ENCODE peak calls at places on chromosome 5, in seven cellular contexts. I is upper lobe of left lung, R is SK-N-SH, C is lung, X is H1, E is colonic mucosa, U is sigmoid colon. B is an unnamed sample. For H3K36me3, the result is how much of the 10 kb centered on the place peaks cover.

GRCh38 chr5:175706499-175706898 is 48.6 kb downstream of the HRH2 start:
- DNase-seq in R (no peak), U (peak), X (no peak), E (no peak), I (no peak), C (no peak), B (peak)

GRCh38 chr5:893711-894110 is 1.0 kb downstream of the TRIP13 start:
- DNase-seq in X (no peak), E (peak), C (no peak), U (peak), R (no peak), I (no peak), B (no peak)

GRCh38 chr5:9059920-9060691 is 485.8 kb downstream of the SEMA5A start:
- DNase-seq in E (no peak), X (no peak), R (no peak), U (no peak), C (peak), I (no peak), B (no peak)

GRCh38 chr5:72649449-72649848 is 142.2 kb upstream of the ZNF366 start:
- DNase-seq in U (peak), R (no peak), C (no peak), X (no peak), I (no peak), E (no peak), B (no peak)

GRCh38 chr5:179343902-179344300 is 1.4 kb downstream of the ADAMTS2 start:
- DNase-seq in E (peak), I (peak), R (peak), C (no peak), X (peak), U (no peak), B (peak)

GRCh38 chr5:141597394-141597793 is 21.4 kb downstream of the DIAPH1 start:
- DNase-seq in I (no peak), U (no peak), C (no peak), E (no peak), R (no peak), X (no peak), B (no peak)

GRCh38 chr5:67221487-67222242 is 25.1 kb upstream of the CD180 start:
- DNase-seq in X (no peak), U (no peak), I (no peak), E (no peak), C (no peak), R (no peak), B (no peak)

GRCh38 chr5:88727705-88728313 is 155.2 kb downstream of the MEF2C start:
- DNase-seq in E (no peak), R (no peak), I (no peak), X (no peak), C (no peak), U (no peak), B (no peak)

GRCh38 chr5:83827111-83827541 is 106.5 kb upstream of the HAPLN1 start:
- DNase-seq in I (no peak), U (no peak), E (no peak), X (no peak), C (no peak), R (no peak), B (no peak)

GRCh38 chr5:145968970-145969713 is 32.8 kb downstream of the SH3RF2 start:
- DNase-seq in I (no peak), C (no peak), X (no peak), U (no peak), E (no peak), R (no peak), B (no peak)

GRCh38 chr5:113246371-113246870 is 188.4 kb downstream of the TSSK1B start:
- DNase-seq in I (no peak), E (no peak), C (no peak), U (peak), R (no peak), X (no peak), B (no peak)

GRCh38 chr5:133222979-133223378 is 171.2 kb downstream of the HSPA4 start:
- DNase-seq in R (no peak), C (no peak), I (no peak), E (no peak), U (peak), X (no peak), B (no peak)

GRCh38 chr5:14659821-14660607 is 4.5 kb upstream of the OTULIN start:
- DNase-seq in X (no peak), I (no peak), E (no peak), U (no peak), C (no peak), R (no peak), B (no peak)

GRCh38 chr5:176994460-176995121 is 12.0 kb downstream of the UIMC1 start:
- DNase-seq in U (no peak), I (no peak), E (no peak), C (peak), X (no peak), R (no peak), B (no peak)

GRCh38 chr5:53311661-53312060 is 168.8 kb upstream of the FST start:
- DNase-seq in I (no peak), R (no peak), E (no peak), C (no peak), X (no peak), U (no peak), B (no peak)

GRCh38 chr5:98321356-98321755 is 452.1 kb upstream of the RGMB start:
- DNase-seq in E (no peak), X (no peak), C (no peak), R (no peak), U (no peak), I (no peak), B (no peak)

GRCh38 chr5:57166250-57166649 is 7.6 kb upstream of the GPBP1 start:
- DNase-seq in E (no peak), U (no peak), I (no peak), R (no peak), X (no peak), C (no peak), B (no peak)

GRCh38 chr5:77083088-77083487 is 4.0 kb downstream of the ZBED3 start:
- DNase-seq in U (no peak), I (peak), X (no peak), R (no peak), E (no peak), C (no peak), B (no peak)

GRCh38 chr5:111855356-111855755 is 98.4 kb upstream of the NREP start:
- DNase-seq in X (no peak), C (no peak), R (no peak), I (no peak), U (no peak), E (no peak), B (no peak)

GRCh38 chr5:158414780-158415179 is 555.8 kb upstream of the CLINT1 start:
- DNase-seq in I (no peak), U (no peak), X (no peak), R (no peak), C (no peak), E (no peak), B (no peak)

GRCh38 chr5:117743337-117743736 is 1168.7 kb upstream of the SEMA6A start:
- DNase-seq in C (no peak), E (no peak), X (no peak), I (no peak), R (no peak), U (no peak), B (no peak)

GRCh38 chr5:104793452-104794120 is 1231.0 kb upstream of the NUDT12 start:
- DNase-seq in I (no peak), E (peak), R (no peak), U (no peak), C (no peak), X (no peak), B (no peak)

GRCh38 chr5:36090033-36090432 is 23.4 kb upstream of the UGT3A2 start:
- DNase-seq in U (no peak), R (peak), X (peak), E (no peak), I (no peak), C (no peak), B (no peak)

GRCh38 chr5:65037845-65038815 is 269.4 kb downstream of the CWC27 start:
- DNase-seq in X (peak), I (no peak), C (no peak), U (no peak), E (peak), R (no peak), B (no peak)

GRCh38 chr5:125153231-125153630 is 406.8 kb upstream of the ZNF608 start:
- DNase-seq in I (no peak), E (no peak), U (no peak), X (no peak), R (no peak), C (no peak), B (no peak)

GRCh38 chr5:60541980-60542379 is 158.0 kb downstream of the DEPDC1B start:
- DNase-seq in I (no peak), E (no peak), X (no peak), C (no peak), U (no peak), R (no peak), B (no peak)

GRCh38 chr5:7668627-7669026 is 182.3 kb downstream of the CFAP90 start:
- DNase-seq in C (no peak), X (no peak), E (no peak), U (no peak), R (no peak), I (no peak), B (no peak)

GRCh38 chr5:169706070-169706469 is 69.0 kb downstream of the DOCK2 start:
- DNase-seq in C (no peak), R (no peak), X (no peak), I (no peak), E (no peak), U (no peak), B (no peak)
- H3K27ac ChIP-seq in C (no peak), R (no peak), X (no peak), I (no peak), E (no peak), U (no peak), B (no peak)

DNA sequence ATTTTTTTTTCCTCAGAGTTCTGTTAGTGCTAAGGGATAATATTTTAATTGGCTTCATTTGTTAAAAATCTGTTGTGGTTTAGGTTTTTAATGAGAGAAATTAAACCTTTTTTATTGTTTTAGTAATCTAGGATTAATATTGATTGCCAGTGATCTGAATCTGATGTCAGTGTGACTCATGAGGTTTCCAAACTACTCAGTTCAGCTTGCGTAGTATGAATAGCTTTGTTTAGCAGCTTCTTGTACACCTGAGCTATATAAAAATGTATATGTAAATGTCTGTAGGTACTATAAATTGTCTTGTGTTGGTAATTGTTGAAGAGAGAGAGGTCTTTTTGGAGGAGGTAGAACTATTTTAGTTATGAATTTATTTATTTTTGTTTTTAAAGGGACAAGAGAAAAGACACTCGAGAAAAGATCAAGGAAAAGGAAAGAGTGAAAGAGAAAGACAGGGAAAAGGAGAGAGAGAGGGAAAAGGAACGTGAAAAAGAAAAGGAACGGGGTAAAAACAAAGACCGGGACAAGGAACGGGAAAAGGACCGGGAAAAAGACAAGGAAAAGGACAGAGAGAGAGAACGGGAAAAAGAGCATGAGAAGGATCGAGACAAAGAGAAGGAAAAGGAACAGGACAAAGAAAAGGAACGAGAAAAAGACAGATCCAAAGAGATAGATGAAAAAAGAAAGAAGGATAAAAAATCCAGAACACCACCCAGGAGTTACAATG is 26.3 kb downstream of the SREK1 start:
- DNase-seq in U (no peak), C (no peak), E (no peak), X (no peak), R (no peak), I (no peak), B (no peak)
- H3K36me3 ChIP-seq in U (under half), C (under half), E (under half), X (under half), R (half or more), I (under half), B (under half)

GRCh38 chr5:2805080-2805479 is 53.6 kb upstream of the IRX2 start:
- DNase-seq in R (no peak), U (no peak), X (peak), E (no peak), I (no peak), C (peak), B (no peak)
- TF ChIP-seq CTCF in R (no peak), U (no peak), X (peak), E (no peak), I (peak), C (peak), B (no peak)

GRCh38 chr5:59040007-59040803 is 457.3 kb downstream of the RAB3C start:
- DNase-seq in X (no peak), U (no peak), R (no peak), I (no peak), C (no peak), E (no peak), B (no peak)
- H3K27ac ChIP-seq in X (no peak), U (peak), R (no peak), I (peak), C (peak), E (peak), B (no peak)

DNA sequence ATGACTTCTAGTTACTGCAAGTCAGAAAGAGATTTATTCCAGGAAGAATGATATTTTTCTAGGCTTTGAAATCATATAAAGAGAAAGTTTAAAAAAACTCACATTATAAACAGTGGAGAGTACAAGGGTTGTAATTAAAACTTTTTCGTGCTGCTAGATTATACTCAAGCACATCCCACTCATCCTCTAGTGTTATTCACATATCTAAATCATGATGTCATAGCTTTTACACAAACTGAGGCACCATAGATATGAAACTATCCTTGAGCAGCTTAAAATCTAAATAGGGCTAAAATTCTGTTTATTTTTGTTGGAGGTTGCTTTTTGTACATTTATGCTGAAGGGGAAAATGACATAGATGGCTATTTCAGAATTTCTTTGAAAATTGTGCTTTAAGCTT is 30.0 kb downstream of the TENT2 start:
- DNase-seq in I (no peak), X (no peak), R (no peak), U (no peak), E (no peak), C (no peak), B (no peak)
- H3K36me3 ChIP-seq in I (under half), X (under half), R (half or more), U (under half), E (under half), C (under half), B (under half)

GRCh38 chr5:171309526-171310333 is 682 bp downstream of the TLX3 start:
- DNase-seq in U (no peak), E (peak), C (no peak), X (peak), R (peak), I (peak), B (peak)
- TF ChIP-seq CTCF in U (no peak), E (peak), C (no peak), X (no peak), R (no peak), I (no peak), B (no peak)

GRCh38 chr5:54533541-54534179 is 16.1 kb downstream of the SNX18 start:
- DNase-seq in C (no peak), U (no peak), X (no peak), R (no peak), I (no peak), E (no peak), B (no peak)
- H3K27ac ChIP-seq in C (peak), U (peak), X (no peak), R (no peak), I (peak), E (peak), B (peak)